ENCODE peak calls at places on chromosomes 1 and 21, in four cellular contexts. W, Z, T and B are unnamed samples.

GRCh38 chr1:151610142-151610541 is 1.7 kb upstream of the SNX27 start:
- DNase-seq in T (no peak), Z (no peak), W (no peak), B (no peak)

GRCh38 chr1:89757532-89757931 is 63.3 kb upstream of the LRRC8D start:
- DNase-seq in T (no peak), Z (no peak), W (no peak), B (no peak)

GRCh38 chr1:145757420-145757819 is 38.1 kb downstream of the CD160 start:
- DNase-seq in T (no peak), W (no peak), Z (no peak), B (no peak)

GRCh38 chr21:35349378-35350080 is 300.4 kb upstream of the RUNX1 start:
- DNase-seq in Z (no peak), T (no peak), W (no peak), B (no peak)

GRCh38 chr1:215076312-215076711 is 6.2 kb upstream of the KCNK2 start:
- DNase-seq in T (peak), Z (no peak), W (no peak), B (peak)

GRCh38 chr1:59557549-59557885 is 257.2 kb upstream of the HOOK1 start:
- DNase-seq in W (no peak), Z (no peak), T (no peak), B (no peak)

GRCh38 chr1:151828931-151829330 is 2.7 kb downstream of the RORC start:
- DNase-seq in W (no peak), Z (peak), T (no peak), B (no peak)

GRCh38 chr1:201916649-201917249 is 28.1 kb downstream of the SHISA4 start:
- DNase-seq in W (no peak), T (peak), Z (peak), B (peak)

GRCh38 chr1:51518730-51519047 is 377 bp downstream of the EPS15 start:
- DNase-seq in Z (peak), T (peak), W (no peak), B (peak)

GRCh38 chr1:156079762-156080597 is 2.3 kb downstream of the MEX3A start:
- DNase-seq in W (no peak), Z (no peak), T (no peak), B (no peak)

GRCh38 chr1:59136541-59137335 is 160.2 kb upstream of the FGGY start:
- DNase-seq in W (no peak), T (no peak), Z (no peak), B (no peak)

GRCh38 chr1:38244218-38244617 is 197.6 kb upstream of the POU3F1 start:
- DNase-seq in Z (no peak), T (no peak), W (no peak), B (no peak)

GRCh38 chr1:184469391-184469790 is 82.6 kb downstream of the C1orf21 start:
- DNase-seq in T (no peak), W (no peak), Z (no peak), B (no peak)

GRCh38 chr1:169779970-169780369 is 14.7 kb downstream of the METTL18 start:
- DNase-seq in T (no peak), W (no peak), Z (no peak), B (no peak)

GRCh38 chr1:87805661-87806376 is 477.1 kb downstream of the LMO4 start:
- DNase-seq in T (peak), W (no peak), Z (no peak), B (no peak)

GRCh38 chr1:231172411-231172810 is 10.6 kb downstream of the TRIM67 start:
- DNase-seq in W (no peak), T (no peak), Z (no peak), B (no peak)

GRCh38 chr1:66342707-66343106 is 191.2 kb upstream of the SGIP1 start:
- DNase-seq in T (no peak), W (no peak), Z (no peak), B (no peak)

GRCh38 chr1:107196973-107197562 is 56.2 kb downstream of the NTNG1 start:
- DNase-seq in Z (peak), W (peak), T (peak), B (peak)

GRCh38 chr1:66452982-66453381 is 81.0 kb upstream of the SGIP1 start:
- DNase-seq in T (no peak), W (no peak), Z (no peak), B (no peak)

GRCh38 chr1:70429219-70429618 is 18.2 kb downstream of the CTH start:
- DNase-seq in Z (no peak), T (no peak), W (no peak), B (no peak)

GRCh38 chr1:233112184-233113008 is 162.0 kb downstream of the NTPCR start:
- DNase-seq in T (no peak), Z (no peak), W (no peak), B (no peak)

GRCh38 chr21:24649691-24650090 is 957.6 kb downstream of the MRPL39 start:
- DNase-seq in Z (no peak), W (no peak), T (no peak), B (no peak)

GRCh38 chr1:15414450-15414823 is 4.7 kb downstream of the EFHD2 start:
- DNase-seq in T (no peak), Z (no peak), W (no peak), B (no peak)

GRCh38 chr1:221228594-221228993 is 349.4 kb downstream of the HLX start:
- DNase-seq in W (no peak), Z (no peak), T (no peak), B (peak)

GRCh38 chr1:89295187-89295586 is 22.5 kb upstream of the GBP5 start:
- DNase-seq in W (no peak), Z (no peak), T (no peak), B (no peak)

GRCh38 chr1:89381617-89382016 is 17.8 kb downstream of the GBP6 start:
- DNase-seq in W (no peak), T (peak), Z (no peak), B (no peak)

GRCh38 chr1:77513839-77514763 is 168.4 kb downstream of the ZZZ3 start:
- DNase-seq in W (no peak), Z (no peak), T (no peak), B (no peak)

GRCh38 chr1:2314803-2315710 is 76.3 kb downstream of the MORN1 start:
- DNase-seq in T (peak), Z (peak), W (no peak), B (peak)

GRCh38 chr1:28510350-28511223 is 4.7 kb downstream of the RCC1 start:
- DNase-seq in T (peak), W (no peak), Z (no peak), B (no peak)
- TF ChIP-seq SP1 in T (no peak), W (no peak), Z (peak), B (no peak)

GRCh38 chr1:216925962-216926361 is 202.7 kb upstream of the ESRRG start:
- DNase-seq in T (no peak), W (no peak), Z (no peak), B (no peak)

GRCh38 chr1:216932424-216932823 is 209.2 kb upstream of the ESRRG start:
- DNase-seq in Z (no peak), W (no peak), T (no peak), B (no peak)

GRCh38 chr1:216926681-216927080 is 203.5 kb upstream of the ESRRG start:
- DNase-seq in W (no peak), T (no peak), Z (no peak), B (no peak)

GRCh38 chr1:216927111-216927510 is 203.9 kb upstream of the ESRRG start:
- DNase-seq in Z (no peak), T (no peak), W (no peak), B (no peak)

DNA sequence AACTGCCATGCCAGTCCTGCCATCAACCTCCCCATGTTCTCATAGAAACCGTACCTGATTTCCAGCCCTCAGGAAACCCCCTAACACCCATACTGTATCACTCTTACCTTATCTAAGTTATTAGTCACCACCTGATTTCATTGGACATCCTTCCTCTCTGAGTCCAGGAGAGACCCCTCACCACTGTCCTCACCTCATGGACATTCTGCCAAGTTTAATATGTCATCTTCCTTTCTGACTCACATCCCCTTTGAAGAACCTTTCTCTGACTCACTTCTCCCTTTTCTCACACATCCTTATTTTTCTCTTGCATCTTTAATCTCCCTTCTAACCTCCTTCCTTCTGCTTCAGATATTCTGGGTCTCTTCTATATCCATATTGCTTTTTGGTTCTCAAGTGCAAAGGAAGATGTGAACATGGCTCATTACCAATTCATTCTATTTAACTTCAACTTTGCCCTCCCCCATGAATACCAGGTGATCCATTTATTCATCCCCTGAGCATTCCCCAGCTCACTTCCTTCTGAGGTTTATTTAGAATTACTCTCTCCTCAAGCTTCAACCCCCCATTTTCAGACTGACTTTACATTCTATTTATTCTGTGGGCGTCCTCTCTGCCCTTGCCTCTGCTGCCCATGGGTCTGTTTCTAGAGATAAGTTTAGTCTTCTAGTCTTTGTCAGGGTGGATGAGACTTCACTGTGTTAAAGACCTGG is 206.8 kb upstream of the ESRRG start:
- DNase-seq in W (no peak), Z (no peak), T (no peak), B (no peak)
- TF ChIP-seq BHLHE40 in W (no peak), Z (no peak), T (no peak), B (no peak)

DNA sequence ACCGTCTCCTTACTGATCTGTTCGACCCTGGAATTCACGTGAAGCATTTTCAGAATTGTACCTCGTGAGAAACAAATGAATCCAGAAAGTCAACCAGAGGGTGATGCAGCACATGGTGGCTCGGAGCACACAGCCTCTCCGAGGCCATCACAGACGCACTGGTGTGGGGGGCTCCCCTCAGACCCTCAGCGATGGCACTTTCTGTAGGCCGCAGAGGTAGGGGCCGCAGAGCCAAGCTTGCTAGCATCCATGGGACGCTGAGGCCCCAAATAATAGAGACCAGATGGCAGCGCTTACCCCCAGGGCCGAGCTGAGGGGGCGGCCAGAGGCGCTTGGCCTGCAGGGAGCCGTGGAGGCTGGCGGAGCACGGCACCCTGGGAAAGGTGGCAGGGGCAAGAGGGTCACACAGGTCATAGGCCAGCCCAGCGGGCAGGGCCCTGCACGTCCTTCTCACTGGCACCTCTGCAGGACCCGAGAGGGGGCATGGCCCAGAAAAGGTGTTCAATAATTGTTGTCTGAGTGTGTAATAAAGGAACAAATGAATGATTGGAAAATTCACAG is 28.1 kb upstream of the COL6A2 start:
- DNase-seq in W (no peak), Z (no peak), T (no peak), B (no peak)
- TF ChIP-seq FOXM1 in W (no peak), Z (no peak), T (no peak), B (no peak)

GRCh38 chr1:34983700-34984355 is 1.3 kb downstream of the TMEM35B start:
- DNase-seq in W (no peak), Z (no peak), T (peak), B (no peak)

GRCh38 chr1:34985063-34985770 is at the start of gene TMEM35B:
- DNase-seq in T (peak), Z (peak), W (no peak), B (peak)

GRCh38 chr1:34987018-34987417 is 1.9 kb upstream of the TMEM35B start:
- DNase-seq in Z (no peak), T (no peak), W (no peak), B (no peak)

GRCh38 chr1:34982820-34983376 is 2.2 kb downstream of the TMEM35B start:
- DNase-seq in W (no peak), T (no peak), Z (no peak), B (no peak)

DNA sequence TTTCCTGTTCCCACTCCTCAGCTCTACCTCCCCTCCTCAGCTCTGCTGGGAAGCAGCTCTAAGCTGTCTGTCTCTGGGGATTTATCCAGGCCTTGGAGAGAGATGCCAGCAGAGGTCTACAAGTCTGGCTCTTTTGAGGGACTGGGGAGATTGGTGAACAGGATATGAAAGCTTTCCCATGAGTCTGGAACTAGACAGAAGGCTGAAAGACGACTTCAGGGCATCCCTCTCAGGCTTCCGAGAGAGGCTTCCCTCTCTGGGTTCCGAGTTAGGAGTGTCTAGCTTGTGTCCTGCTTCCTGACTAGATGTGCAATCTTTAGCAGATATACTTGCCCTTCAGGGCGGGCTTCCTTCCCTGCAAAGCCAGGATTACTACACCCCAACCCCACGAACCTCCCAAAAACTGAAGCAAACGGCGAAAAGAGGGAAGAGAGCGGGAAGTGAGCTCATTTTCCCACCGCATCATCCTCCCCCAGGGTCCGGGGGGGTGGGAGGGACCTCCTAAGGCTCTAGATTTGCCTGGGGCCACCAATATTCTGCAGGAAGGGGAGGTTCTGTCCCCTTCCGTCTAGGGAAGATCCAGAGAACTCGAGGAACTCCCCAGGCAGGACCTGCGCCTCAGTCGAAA is 598 bp downstream of the TMEM35B start:
- DNase-seq in Z (peak), W (no peak), T (no peak), B (no peak)
- TF ChIP-seq SP1 in Z (peak), W (no peak), T (no peak), B (no peak)

DNA sequence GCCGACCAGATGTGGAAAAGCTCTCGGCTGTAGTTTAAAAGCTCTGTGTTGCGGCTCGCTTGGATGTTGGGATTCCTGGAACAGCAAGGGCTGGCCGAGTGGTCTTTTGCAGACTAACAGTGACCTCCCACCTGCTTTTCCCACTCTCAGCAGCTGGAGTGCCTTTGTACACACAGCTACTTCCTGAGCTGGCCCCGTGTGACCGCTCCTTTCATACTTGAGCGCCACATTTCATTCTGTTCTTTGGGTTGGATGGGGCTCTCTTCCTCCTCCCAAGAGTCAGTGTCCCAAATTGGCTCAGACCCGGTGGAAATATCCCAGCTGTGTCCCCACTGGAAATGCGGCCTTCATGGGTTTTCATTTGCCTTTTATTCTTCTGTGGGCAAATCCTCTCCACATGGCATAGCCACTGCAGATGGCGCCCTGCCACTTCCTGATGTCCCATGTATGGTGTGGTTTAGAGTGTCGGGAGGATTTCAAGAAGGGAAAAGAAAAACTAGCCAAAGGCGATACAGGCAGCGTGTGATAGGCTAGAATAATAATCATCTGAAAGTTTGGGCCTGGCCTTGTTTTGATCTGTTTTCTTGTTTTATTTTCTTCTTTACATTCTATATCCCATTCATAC is 123.5 kb downstream of the PEX14 start:
- DNase-seq in T (no peak), W (no peak), Z (no peak), B (no peak)
- TF ChIP-seq BHLHE40 in T (no peak), W (no peak), Z (no peak), B (no peak)

GRCh38 chr1:182056596-182057366 is 4.7 kb downstream of the ZNF648 start:
- DNase-seq in W (no peak), T (no peak), Z (no peak), B (no peak)
- TF ChIP-seq FOXM1 in W (no peak), T (no peak), Z (no peak), B (no peak)

GRCh38 chr1:23732363-23733224 is 10.7 kb upstream of the ELOA start:
- DNase-seq in T (no peak), Z (no peak), W (no peak), B (no peak)

GRCh38 chr1:23728997-23729390 is 14.3 kb upstream of the ELOA start:
- DNase-seq in W (no peak), Z (no peak), T (no peak), B (no peak)

GRCh38 chr1:23726669-23727068 is 16.6 kb upstream of the ELOA start:
- DNase-seq in Z (no peak), W (no peak), T (no peak), B (no peak)

GRCh38 chr1:23722652-23723051 is 20.6 kb upstream of the ELOA start:
- DNase-seq in W (no peak), Z (no peak), T (no peak), B (no peak)

DNA sequence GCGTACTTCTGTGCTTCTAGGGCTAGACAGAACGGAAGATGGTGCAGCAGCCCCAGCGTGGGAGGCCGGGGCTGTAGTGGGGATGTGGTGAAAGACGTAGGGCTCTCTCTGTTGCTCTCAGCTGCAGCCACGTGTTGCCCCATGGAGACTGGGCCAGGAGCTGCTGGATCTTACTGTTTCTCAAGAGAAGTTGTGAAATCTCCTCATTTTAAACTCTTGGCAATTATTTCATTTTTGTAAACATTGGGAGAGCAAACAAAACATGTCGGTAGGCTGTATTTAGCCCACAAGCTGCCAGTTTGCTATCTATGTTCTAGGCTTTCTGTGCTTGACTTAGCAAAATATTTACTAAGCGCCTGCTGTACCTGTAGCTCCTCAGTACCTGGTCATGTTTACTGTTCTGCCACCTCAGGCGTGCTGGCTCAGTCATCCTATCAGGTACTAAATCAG is 15.9 kb upstream of the ELOA start:
- DNase-seq in Z (no peak), T (peak), W (no peak), B (no peak)
- TF ChIP-seq SP1 in Z (no peak), T (no peak), W (no peak), B (no peak)

GRCh38 chr21:37074195-37074510 is 1.1 kb downstream of the TTC3 start:
- DNase-seq in T (no peak), Z (no peak), W (no peak), B (peak)

GRCh38 chr21:37072988-37073416 is at the start of the genes PIGP and TTC3:
- DNase-seq in T (peak), W (peak), Z (peak), B (peak)

GRCh38 chr21:37073417-37074194 is 552 bp downstream of the TTC3 start:
- DNase-seq in Z (peak), T (no peak), W (no peak), B (peak)

GRCh38 chr21:37071561-37072238 is 1.2 kb downstream of the PIGP start:
- DNase-seq in W (no peak), T (no peak), Z (peak), B (no peak)

DNA sequence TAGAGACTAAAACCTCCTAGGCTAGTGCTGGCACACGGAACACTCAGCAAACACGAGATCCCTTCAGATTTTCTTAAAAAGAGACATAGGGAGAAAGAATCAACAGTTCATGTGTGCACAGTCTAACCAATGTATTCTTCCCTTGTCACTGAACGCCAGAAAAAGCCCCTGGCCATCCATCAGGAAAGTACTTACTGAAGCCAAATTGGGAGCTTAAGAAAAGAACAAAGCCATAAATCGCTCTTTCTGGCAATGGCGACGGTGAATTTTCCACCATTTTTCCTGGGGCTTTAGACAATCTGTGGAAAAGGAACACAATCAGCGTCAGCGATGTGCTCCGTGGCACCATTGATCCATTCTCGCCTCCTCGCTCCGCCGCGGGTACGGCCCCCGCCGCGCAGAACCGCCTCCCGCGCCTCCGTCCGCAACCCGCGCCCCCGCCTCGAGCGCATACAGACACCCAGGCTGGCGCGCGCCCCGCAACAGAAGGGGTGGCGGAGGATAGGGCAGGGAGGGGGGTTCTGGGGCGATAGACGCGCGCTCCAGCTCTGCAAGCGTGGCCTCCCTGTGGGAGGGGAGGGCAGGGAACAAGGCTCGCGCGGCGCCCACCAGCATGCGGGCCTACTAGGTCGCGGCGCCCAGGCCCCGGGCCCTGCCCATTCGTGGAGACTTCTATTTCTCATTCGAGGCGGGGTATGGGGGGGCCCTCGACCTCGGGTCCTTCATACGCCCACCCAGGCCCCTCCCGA is 458 bp downstream of the PIGP start:
- DNase-seq in W (no peak), T (no peak), Z (no peak), B (peak)
- TF ChIP-seq BHLHE40 in W (no peak), T (no peak), Z (no peak), B (no peak)